ENCODE peak calls at places on chromosomes 4 and X, in ten cellular contexts. One of them, this sample, is unnamed.
A peak's percentile ranks its signal among the peaks of the same experiment; 100 is the strongest.

GRCh38 chr4:166827167-166827566 is 407.1 kb downstream of the SPOCK3 start:
- DNase-seq in NCI-H1105 treated with DMSO at 0.1 percent for 48 hours: no peak
- DNase-seq in neural crest cell: no peak
- DNase-seq in left colon: peak; percentile 36
- DNase-seq in GM13976: no peak
- DNase-seq in ELF-1: no peak
- DNase-seq in HS-5: no peak
- DNase-seq in glutamatergic neuron: no peak
- DNase-seq in left ventricle myocardium inferior: no peak
- DNase-seq in stimulated activated CD4-positive, alpha-beta T cell treated with anti-CD3 and anti-CD28 coated beads, Interleukin-1b, Interleukin-23, amount 100 ng/mL, for 24 hours: no peak
- DNase-seq in this sample: no peak

GRCh38 chrX:140572724-140573123 is 67.9 kb upstream of the SOX3 start:
- DNase-seq in NCI-H1105 treated with DMSO at 0.1 percent for 48 hours: peak; percentile 17
- DNase-seq in neural crest cell: peak; percentile 54
- DNase-seq in left colon: no peak
- DNase-seq in GM13976: peak; percentile 23
- DNase-seq in ELF-1: peak; percentile 60
- DNase-seq in HS-5: no peak
- DNase-seq in glutamatergic neuron: peak; percentile 41
- DNase-seq in left ventricle myocardium inferior: no peak
- DNase-seq in stimulated activated CD4-positive, alpha-beta T cell treated with anti-CD3 and anti-CD28 coated beads, Interleukin-1b, Interleukin-23, amount 100 ng/mL, for 24 hours: no peak
- DNase-seq in this sample: peak; percentile 27

GRCh38 chr4:143531773-143532491 is 18.4 kb downstream of the SMARCA5 start:
- DNase-seq in NCI-H1105 treated with DMSO at 0.1 percent for 48 hours: no peak
- DNase-seq in neural crest cell: no peak
- DNase-seq in left colon: no peak
- DNase-seq in GM13976: no peak
- DNase-seq in ELF-1: no peak
- DNase-seq in HS-5: no peak
- DNase-seq in glutamatergic neuron: no peak
- DNase-seq in left ventricle myocardium inferior: no peak
- DNase-seq in stimulated activated CD4-positive, alpha-beta T cell treated with anti-CD3 and anti-CD28 coated beads, Interleukin-1b, Interleukin-23, amount 100 ng/mL, for 24 hours: no peak
- DNase-seq in this sample: peak; percentile 24

GRCh38 chrX:46573896-46574336 is 351 bp downstream of the CHST7 start:
- DNase-seq in NCI-H1105 treated with DMSO at 0.1 percent for 48 hours: peak; percentile 62
- DNase-seq in neural crest cell: peak; percentile 10
- DNase-seq in left colon: peak; percentile 69
- DNase-seq in GM13976: peak; percentile 59
- DNase-seq in ELF-1: peak; percentile 83
- DNase-seq in HS-5: no peak
- DNase-seq in glutamatergic neuron: peak; percentile 59
- DNase-seq in left ventricle myocardium inferior: peak; percentile 44
- DNase-seq in stimulated activated CD4-positive, alpha-beta T cell treated with anti-CD3 and anti-CD28 coated beads, Interleukin-1b, Interleukin-23, amount 100 ng/mL, for 24 hours: no peak
- DNase-seq in this sample: peak; percentile 37

GRCh38 chr4:38056024-38056685 is 96.0 kb downstream of the PTTG2 start:
- DNase-seq in NCI-H1105 treated with DMSO at 0.1 percent for 48 hours: no peak
- DNase-seq in neural crest cell: no peak
- DNase-seq in left colon: no peak
- DNase-seq in GM13976: no peak
- DNase-seq in ELF-1: no peak
- DNase-seq in HS-5: no peak
- DNase-seq in glutamatergic neuron: no peak
- DNase-seq in left ventricle myocardium inferior: no peak
- DNase-seq in stimulated activated CD4-positive, alpha-beta T cell treated with anti-CD3 and anti-CD28 coated beads, Interleukin-1b, Interleukin-23, amount 100 ng/mL, for 24 hours: no peak
- DNase-seq in this sample: no peak

GRCh38 chr4:11724731-11725130 is 296.0 kb upstream of the HS3ST1 start:
- DNase-seq in NCI-H1105 treated with DMSO at 0.1 percent for 48 hours: peak; percentile 54
- DNase-seq in neural crest cell: no peak
- DNase-seq in left colon: no peak
- DNase-seq in GM13976: no peak
- DNase-seq in ELF-1: no peak
- DNase-seq in HS-5: no peak
- DNase-seq in glutamatergic neuron: no peak
- DNase-seq in left ventricle myocardium inferior: no peak
- DNase-seq in stimulated activated CD4-positive, alpha-beta T cell treated with anti-CD3 and anti-CD28 coated beads, Interleukin-1b, Interleukin-23, amount 100 ng/mL, for 24 hours: no peak
- DNase-seq in this sample: peak; percentile 28

GRCh38 chrX:6432211-6432610 is 102.7 kb downstream of the VCX3A start:
- DNase-seq in NCI-H1105 treated with DMSO at 0.1 percent for 48 hours: no peak
- DNase-seq in neural crest cell: no peak
- DNase-seq in left colon: no peak
- DNase-seq in GM13976: no peak
- DNase-seq in ELF-1: peak; percentile 12
- DNase-seq in HS-5: no peak
- DNase-seq in glutamatergic neuron: no peak
- DNase-seq in left ventricle myocardium inferior: no peak
- DNase-seq in stimulated activated CD4-positive, alpha-beta T cell treated with anti-CD3 and anti-CD28 coated beads, Interleukin-1b, Interleukin-23, amount 100 ng/mL, for 24 hours: no peak
- DNase-seq in this sample: no peak

GRCh38 chrX:54921427-54922021 is 900 bp downstream of the TRO start:
- DNase-seq in NCI-H1105 treated with DMSO at 0.1 percent for 48 hours: peak; percentile 72
- DNase-seq in neural crest cell: peak; percentile 66
- DNase-seq in left colon: peak; percentile 39
- DNase-seq in GM13976: peak; percentile 66
- DNase-seq in ELF-1: peak; percentile 88
- DNase-seq in HS-5: no peak
- DNase-seq in glutamatergic neuron: peak; percentile 81
- DNase-seq in left ventricle myocardium inferior: peak; percentile 40
- DNase-seq in stimulated activated CD4-positive, alpha-beta T cell treated with anti-CD3 and anti-CD28 coated beads, Interleukin-1b, Interleukin-23, amount 100 ng/mL, for 24 hours: peak; percentile 36
- DNase-seq in this sample: peak; percentile 88

GRCh38 chrX:138897621-138898492 is 186.3 kb upstream of the FGF13 start:
- DNase-seq in NCI-H1105 treated with DMSO at 0.1 percent for 48 hours: no peak
- DNase-seq in neural crest cell: no peak
- DNase-seq in left colon: no peak
- DNase-seq in GM13976: no peak
- DNase-seq in ELF-1: no peak
- DNase-seq in HS-5: no peak
- DNase-seq in glutamatergic neuron: no peak
- DNase-seq in left ventricle myocardium inferior: no peak
- DNase-seq in stimulated activated CD4-positive, alpha-beta T cell treated with anti-CD3 and anti-CD28 coated beads, Interleukin-1b, Interleukin-23, amount 100 ng/mL, for 24 hours: no peak
- DNase-seq in this sample: no peak

GRCh38 chrX:118420462-118420861 is 74.6 kb downstream of the WDR44 start:
- DNase-seq in NCI-H1105 treated with DMSO at 0.1 percent for 48 hours: no peak
- DNase-seq in neural crest cell: no peak
- DNase-seq in left colon: no peak
- DNase-seq in GM13976: peak; percentile 21
- DNase-seq in ELF-1: no peak
- DNase-seq in HS-5: no peak
- DNase-seq in glutamatergic neuron: no peak
- DNase-seq in left ventricle myocardium inferior: no peak
- DNase-seq in stimulated activated CD4-positive, alpha-beta T cell treated with anti-CD3 and anti-CD28 coated beads, Interleukin-1b, Interleukin-23, amount 100 ng/mL, for 24 hours: no peak
- DNase-seq in this sample: peak; percentile 74

GRCh38 chr4:163121689-163122088 is 45.0 kb downstream of the NAF1 start:
- DNase-seq in NCI-H1105 treated with DMSO at 0.1 percent for 48 hours: no peak
- DNase-seq in neural crest cell: no peak
- DNase-seq in left colon: no peak
- DNase-seq in GM13976: no peak
- DNase-seq in ELF-1: no peak
- DNase-seq in HS-5: no peak
- DNase-seq in glutamatergic neuron: no peak
- DNase-seq in left ventricle myocardium inferior: no peak
- DNase-seq in stimulated activated CD4-positive, alpha-beta T cell treated with anti-CD3 and anti-CD28 coated beads, Interleukin-1b, Interleukin-23, amount 100 ng/mL, for 24 hours: no peak
- DNase-seq in this sample: peak; percentile 17

This sample was measured in cardiac muscle cell.